ENCODE peak calls at places on chromosomes 1 and 21, in four cellular contexts. R is HCT116, F is H1, K is GM12878. H is an unnamed sample.

GRCh38 chr1:18661404-18662285 is 31.0 kb downstream of the PAX7 start:
- DNase-seq in R (no peak), F (no peak), K (no peak), H (no peak)

GRCh38 chr1:116950497-116951174 is 40.9 kb downstream of the PTGFRN start:
- DNase-seq in R (no peak), F (no peak), K (no peak), H (no peak)

GRCh38 chr1:59013276-59013927 is 229.6 kb upstream of the JUN start:
- DNase-seq in R (no peak), F (peak; percentile 52), K (no peak), H (peak; percentile 87)

GRCh38 chr1:79353224-79353623 is 346.7 kb upstream of the ADGRL4 start:
- DNase-seq in R (peak; percentile 37), F (peak; percentile 46), K (no peak), H (peak; percentile 9)

GRCh38 chr1:17119744-17120482 is 662 bp upstream of the PADI2 start:
- DNase-seq in R (no peak), F (no peak), K (peak; percentile 42), H (no peak)

GRCh38 chr1:12616709-12617373 is 1.2 kb downstream of the DHRS3 start:
- DNase-seq in R (no peak), F (no peak), K (no peak), H (no peak)

GRCh38 chr1:178294654-178295053 is 200.8 kb downstream of the RASAL2 start:
- DNase-seq in R (no peak), F (no peak), K (no peak), H (peak; percentile 13)

GRCh38 chr1:46643368-46643775 is 24.8 kb downstream of the ATPAF1 start:
- DNase-seq in R (no peak), F (no peak), K (no peak), H (no peak)

GRCh38 chr1:91190996-91191395 is 169.2 kb upstream of the ZNF644 start:
- DNase-seq in R (no peak), F (no peak), K (no peak), H (no peak)

GRCh38 chr21:36624105-36624504 is 74.8 kb upstream of the SIM2 start:
- DNase-seq in R (no peak), F (no peak), K (no peak), H (no peak)

GRCh38 chr1:222334026-222334680 is 213.8 kb downstream of the HHIPL2 start:
- DNase-seq in R (no peak), F (no peak), K (no peak), H (no peak)

GRCh38 chr1:34405266-34405959 is 228.7 kb downstream of the C1orf94 start:
- DNase-seq in R (no peak), F (peak; percentile 14), K (no peak), H (no peak)

GRCh38 chr1:158002022-158002629 is 8.7 kb downstream of the KIRREL1 start:
- DNase-seq in R (no peak), F (no peak), K (no peak), H (no peak)

GRCh38 chr1:161905269-161905884 is 118.3 kb downstream of the OLFML2B start:
- DNase-seq in R (peak; percentile 31), F (no peak), K (no peak), H (peak; percentile 6)

GRCh38 chr1:174742805-174743653 is 256.7 kb upstream of the CACYBP start:
- DNase-seq in R (no peak), F (no peak), K (no peak), H (no peak)

GRCh38 chr1:228463559-228464455 is 23.4 kb upstream of the RNF187 start:
- DNase-seq in R (peak; percentile 18), F (peak; percentile 82), K (no peak), H (no peak)

GRCh38 chr1:15523922-15524282 is at the start of gene CASP9:
- DNase-seq in R (no peak), F (no peak), K (no peak), H (no peak)

GRCh38 chr1:108719654-108720435 is 7.1 kb downstream of the FNDC7 start:
- DNase-seq in R (peak; percentile 65), F (no peak), K (no peak), H (no peak)

GRCh38 chr1:21290546-21290944 is 282 bp upstream of the ECE1 start:
- DNase-seq in R (no peak), F (no peak), K (peak; percentile 43), H (no peak)

GRCh38 chr1:223289621-223290020 is 74.4 kb downstream of the SUSD4 start:
- DNase-seq in R (no peak), F (no peak), K (no peak), H (no peak)

GRCh38 chr1:161121042-161121441 is 3.1 kb downstream of the NIT1 start:
- DNase-seq in R (no peak), F (no peak), K (no peak), H (no peak)

GRCh38 chr21:39156024-39156423 is 27.2 kb downstream of the PSMG1 start:
- DNase-seq in R (no peak), F (no peak), K (no peak), H (no peak)

GRCh38 chr1:231872461-231872910 is 245.9 kb downstream of the DISC1 start:
- DNase-seq in R (no peak), F (no peak), K (no peak), H (no peak)

GRCh38 chr1:83818916-83819315 is 180.0 kb downstream of the TTLL7 start:
- DNase-seq in R (no peak), F (no peak), K (no peak), H (no peak)

GRCh38 chr1:145963218-145964019 is 956 bp downstream of the ANKRD34A start:
- DNase-seq in R (no peak), F (no peak), K (no peak), H (no peak)

GRCh38 chr1:223142795-223143759 is at the start of gene TLR5:
- DNase-seq in R (peak; percentile 52), F (peak; percentile 93), K (peak; percentile 12), H (peak; percentile 80)

GRCh38 chr21:45116066-45116465 is 41.7 kb downstream of the ADARB1 start:
- DNase-seq in R (no peak), F (no peak), K (no peak), H (no peak)

GRCh38 chr1:154972517-154973343 is 1.8 kb upstream of the CKS1B start:
- DNase-seq in R (peak; percentile 80), F (peak; percentile 82), K (no peak), H (peak; percentile 99)

GRCh38 chr1:154971341-154971998 is 923 bp upstream of the SHC1 start:
- DNase-seq in R (no peak), F (no peak), K (no peak), H (no peak)

GRCh38 chr1:154970631-154971340 is at the start of gene SHC1:
- DNase-seq in R (no peak), F (peak; percentile 90), K (no peak), H (peak; percentile 96)

GRCh38 chr1:154973344-154974085 is 966 bp upstream of the CKS1B start:
- DNase-seq in R (peak; percentile 97), F (peak; percentile 99), K (peak; percentile 91), H (peak; percentile 99)

GRCh38 chr1:154972213-154972516 is 1.6 kb upstream of the SHC1 start:
- DNase-seq in R (no peak), F (no peak), K (no peak), H (no peak)
- TF ChIP-seq ZNF274 in R (no peak), F (no peak), K (no peak), H (no peak)

GRCh38 chr1:42681771-42682483 is at the start of gene YBX1:
- DNase-seq in R (peak; percentile 99), F (peak; percentile 97), K (peak; percentile 98), H (peak; percentile 99)

GRCh38 chr1:42680921-42681683 is 1.1 kb upstream of the YBX1 start:
- DNase-seq in R (no peak), F (no peak), K (no peak), H (no peak)

GRCh38 chr1:42680045-42680444 is 2.2 kb upstream of the YBX1 start:
- DNase-seq in R (no peak), F (no peak), K (no peak), H (no peak)

GRCh38 chr1:42684139-42684538 is 1.9 kb downstream of the YBX1 start:
- DNase-seq in R (no peak), F (no peak), K (no peak), H (no peak)

GRCh38 chr1:42682739-42683529 is 716 bp downstream of the YBX1 start:
- DNase-seq in R (peak; percentile 29), F (peak; percentile 55), K (no peak), H (no peak)
- TF ChIP-seq ZNF274 in R (no peak), F (no peak), K (no peak), H (no peak)

GRCh38 chr1:204093756-204094155 is 20.8 kb downstream of the SOX13 start:
- DNase-seq in R (no peak), F (no peak), K (no peak), H (no peak)

GRCh38 chr1:204094262-204095247 is 21.6 kb downstream of the SOX13 start:
- DNase-seq in R (no peak), F (peak; percentile 75), K (no peak), H (no peak)

GRCh38 chr1:204093421-204093717 is 20.5 kb downstream of the SOX13 start:
- DNase-seq in R (no peak), F (no peak), K (no peak), H (no peak)

GRCh38 chr1:204091787-204092312 is 18.9 kb downstream of the SOX13 start:
- DNase-seq in R (no peak), F (no peak), K (no peak), H (no peak)

DNA sequence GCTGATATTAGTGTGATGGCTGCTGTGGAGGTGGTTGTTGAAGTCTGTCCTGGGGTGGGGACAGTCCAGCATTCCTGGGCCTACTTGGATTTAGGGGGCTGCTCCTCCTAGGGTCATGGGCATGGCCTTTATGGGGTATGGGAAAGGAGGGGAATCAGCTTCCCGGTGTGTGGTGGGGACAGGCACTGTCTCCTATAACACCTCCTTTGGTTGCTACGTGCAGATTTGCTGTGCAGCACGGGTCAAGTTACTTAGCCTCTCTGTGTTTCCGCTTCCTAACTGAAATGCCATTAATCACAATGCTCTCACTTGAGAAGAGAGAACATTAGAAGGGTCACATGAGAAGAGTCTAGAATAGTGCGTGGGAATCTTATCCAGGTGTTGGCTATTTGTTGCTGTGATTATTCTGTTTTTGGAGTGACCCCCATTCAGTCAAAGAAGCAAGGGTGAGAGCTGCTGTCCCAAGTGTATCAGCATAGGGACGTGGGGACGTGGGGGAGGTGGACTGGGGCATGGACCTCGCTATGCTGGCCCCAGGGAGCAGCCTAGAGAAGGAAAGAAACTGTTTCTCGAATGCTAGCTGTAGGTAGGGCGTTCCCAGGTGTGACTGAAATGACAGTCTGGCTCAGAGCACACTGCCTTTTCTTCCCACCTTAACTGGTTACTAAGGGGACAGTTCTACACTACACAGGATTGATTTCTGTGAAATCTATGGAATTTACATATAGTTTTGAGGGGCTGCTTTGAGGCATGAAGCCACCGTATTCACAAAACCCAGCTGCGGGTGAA is 19.9 kb downstream of the SOX13 start:
- DNase-seq in R (no peak), F (no peak), K (no peak), H (no peak)
- TF ChIP-seq ZNF274 in R (no peak), F (no peak), K (no peak), H (no peak)

DNA sequence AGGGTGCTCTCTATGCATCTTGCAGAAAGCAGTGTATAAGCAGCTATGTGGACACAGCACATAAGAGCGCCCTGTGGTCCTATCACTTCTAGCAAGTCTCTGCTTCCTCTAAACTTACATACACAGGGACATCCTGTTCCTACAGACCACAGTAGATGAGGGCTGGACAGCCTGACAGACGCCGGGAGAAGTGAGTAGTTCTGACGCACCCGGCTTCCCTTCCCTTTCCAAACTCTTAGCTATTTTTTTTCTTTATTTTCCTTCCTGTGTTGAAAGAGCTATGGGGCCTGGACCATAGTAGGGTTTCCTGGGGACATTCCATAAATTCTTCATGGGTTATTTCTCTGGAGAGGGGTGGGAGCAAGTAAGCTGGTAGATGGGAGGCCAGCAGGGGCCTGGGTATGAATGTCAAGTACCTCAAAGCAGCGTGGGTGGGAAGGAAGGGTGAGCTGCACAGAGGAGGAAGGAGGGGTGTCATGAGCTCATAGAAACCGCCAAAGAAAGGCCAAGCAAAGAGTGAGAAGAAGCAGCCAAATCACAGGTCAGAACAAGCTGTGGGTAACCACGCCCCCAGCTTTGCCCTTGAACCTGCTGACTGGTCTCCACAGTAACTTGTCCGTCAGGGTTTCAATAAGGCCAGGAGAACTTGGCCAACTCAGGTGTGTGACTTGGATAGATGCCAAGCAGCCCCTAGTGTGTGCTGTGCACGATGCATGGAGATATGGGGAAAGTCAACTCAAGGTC is 36.6 kb downstream of the PLXNA2 start:
- DNase-seq in R (no peak), F (no peak), K (no peak), H (no peak)
- TF ChIP-seq ZNF274 in R (no peak), F (no peak), K (no peak), H (no peak)

H was measured in NT2/D1.